ENCODE peak calls at places on chromosomes 13 and 19, in four cellular contexts. O is pancreas, G is endothelial cell of umbilical vein, Z is heart right ventricle. W is an unnamed sample.

GRCh38 chr19:7705387-7706187 is 3.7 kb upstream of the FCER2 start:
- DNase-seq in O (no peak), G (no peak), Z (peak), W (no peak)

GRCh38 chr13:99525967-99526366 is 24.7 kb downstream of the TM9SF2 start:
- DNase-seq in O (no peak), G (no peak), Z (no peak), W (no peak)

GRCh38 chr13:25608181-25608580 is 236.4 kb downstream of the ATP8A2 start:
- DNase-seq in O (no peak), G (no peak), Z (no peak), W (no peak)

GRCh38 chr19:1855828-1856255 is 7.5 kb downstream of the KLF16 start:
- DNase-seq in O (peak), G (no peak), Z (no peak), W (no peak)

GRCh38 chr13:46052314-46053161 is at the start of gene ZC3H13:
- DNase-seq in O (peak), G (peak), Z (peak), W (peak)

GRCh38 chr19:46659151-46660007 is 1.6 kb downstream of the DACT3 start:
- DNase-seq in O (peak), G (no peak), Z (peak), W (no peak)

GRCh38 chr13:45809810-45810394 is 41.7 kb downstream of the SIAH3 start:
- DNase-seq in O (no peak), G (no peak), Z (no peak), W (no peak)

GRCh38 chr13:64075543-64076271 is 2660.1 kb upstream of the PCDH20 start:
- DNase-seq in O (no peak), G (no peak), Z (no peak), W (no peak)

GRCh38 chr19:8423821-8424223 is 10.7 kb downstream of the MARCHF2 start:
- DNase-seq in O (peak), G (peak), Z (peak), W (peak)

GRCh38 chr13:51246411-51247298 is 24.5 kb downstream of the FAM124A start:
- DNase-seq in O (no peak), G (no peak), Z (peak), W (no peak)

GRCh38 chr19:8487137-8487851 is 15.1 kb downstream of the PRAM1 start:
- DNase-seq in O (peak), G (no peak), Z (no peak), W (no peak)

GRCh38 chr19:39906283-39906682 is 28.2 kb downstream of the FCGBP start:
- DNase-seq in O (no peak), G (no peak), Z (no peak), W (no peak)

GRCh38 chr19:46602392-46603194 is 1.5 kb downstream of the CALM3 start:
- DNase-seq in O (peak), G (no peak), Z (no peak), W (no peak)

GRCh38 chr13:20738616-20739015 is 35.1 kb downstream of the IL17D start:
- DNase-seq in O (no peak), G (no peak), Z (no peak), W (no peak)

GRCh38 chr13:29550589-29550988 is 44.9 kb downstream of the SLC7A1 start:
- DNase-seq in O (no peak), G (no peak), Z (no peak), W (no peak)

GRCh38 chr13:113726961-113727411 is 32.0 kb upstream of the TMEM255B start:
- DNase-seq in O (peak), G (no peak), Z (no peak), W (no peak)

GRCh38 chr19:36152061-36152885 is at the start of gene COX7A1:
- DNase-seq in O (peak), G (peak), Z (peak), W (no peak)

GRCh38 chr13:49441846-49442245 is 2.0 kb downstream of the CAB39L start:
- DNase-seq in O (no peak), G (peak), Z (no peak), W (no peak)

GRCh38 chr13:24742294-24742693 is 21.7 kb upstream of the RNF17 start:
- DNase-seq in O (no peak), G (no peak), Z (no peak), W (no peak)

GRCh38 chr19:17575871-17576757 is 20.7 kb downstream of the COLGALT1 start:
- DNase-seq in O (no peak), G (no peak), Z (no peak), W (no peak)

GRCh38 chr19:46491975-46492682 is 3.5 kb downstream of the PNMA8B start:
- DNase-seq in O (no peak), G (no peak), Z (no peak), W (no peak)

GRCh38 chr13:111572956-111573355 is 252.5 kb downstream of the TEX29 start:
- DNase-seq in O (peak), G (no peak), Z (no peak), W (no peak)

GRCh38 chr13:99686157-99686572 is 184.9 kb downstream of the TM9SF2 start:
- DNase-seq in O (peak), G (no peak), Z (peak), W (no peak)

GRCh38 chr13:51781246-51782022 is 22.5 kb downstream of the DHRS12 start:
- DNase-seq in O (peak), G (peak), Z (no peak), W (no peak)

GRCh38 chr19:35040826-35041547 is 534 bp upstream of the HPN start:
- DNase-seq in O (peak), G (peak), Z (peak), W (peak)

GRCh38 chr13:21232599-21232998 is 56.1 kb downstream of the MRPL57 start:
- DNase-seq in O (no peak), G (no peak), Z (no peak), W (no peak)

GRCh38 chr13:96809366-96810096 is 184.7 kb downstream of the OXGR1 start:
- DNase-seq in O (no peak), G (no peak), Z (peak), W (no peak)

GRCh38 chr13:40756042-40756441 is 14.9 kb downstream of the MRPS31 start:
- DNase-seq in O (no peak), G (no peak), Z (no peak), W (no peak)

GRCh38 chr19:38544569-38545315 is 73.0 kb downstream of the MAP4K1 start:
- DNase-seq in O (no peak), G (no peak), Z (no peak), W (no peak)
- TF ChIP-seq CTCF in O (no peak), G (peak), Z (no peak), W (peak)

GRCh38 chr13:26721251-26721939 is 39.2 kb downstream of the GPR12 start:
- DNase-seq in O (no peak), G (no peak), Z (no peak), W (no peak)
- TF ChIP-seq CTCF in O (no peak), G (no peak), Z (no peak), W (no peak)

GRCh38 chr19:29745253-29745652 is 30.2 kb upstream of the C19orf12 start:
- DNase-seq in O (no peak), G (no peak), Z (no peak), W (peak)
- TF ChIP-seq CTCF in O (no peak), G (peak), Z (no peak), W (no peak)

DNA sequence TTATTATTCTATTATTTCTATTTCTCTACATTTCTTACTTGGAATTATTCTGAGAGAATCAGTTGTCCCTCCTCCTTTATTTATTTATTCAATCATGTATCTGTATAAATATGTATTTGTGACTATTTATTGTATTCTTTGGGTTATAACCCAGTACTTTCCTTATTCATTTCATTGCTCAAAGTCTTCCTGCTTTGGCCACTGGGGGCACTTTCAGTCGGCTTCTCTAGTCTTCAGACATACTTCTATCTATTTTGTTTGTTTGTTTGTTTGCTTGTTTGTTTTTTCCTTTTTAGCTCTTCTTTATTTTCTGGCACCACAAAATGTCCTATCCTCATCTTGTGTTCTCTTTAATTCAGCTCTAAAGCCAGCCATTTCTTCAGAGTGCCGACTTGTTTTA is 260.4 kb downstream of the NALCN start:
- DNase-seq in O (no peak), G (no peak), Z (no peak), W (no peak)
- TF ChIP-seq CTCF in O (peak), G (peak), Z (no peak), W (no peak)

W was measured in Calu3.